ENCODE peak calls at places on chromosomes 5 and 9, in eight cellular contexts. One of them, this sample, is unnamed. For H3K4me1, the result is how much of the 10 kb centered on the place peaks cover.

GRCh38 chr5:65926893-65927292 is 518 bp downstream of the ERBIN start:
- DNase-seq in gastrocnemius medialis: no peak
- DNase-seq in IMR-90: no peak
- DNase-seq in uterus: no peak
- DNase-seq in transverse colon: peak
- DNase-seq in heart left ventricle: peak
- DNase-seq in ovary: no peak
- DNase-seq in adrenal gland: no peak
- DNase-seq in this sample: no peak

GRCh38 chr9:93149361-93149760 is 15.3 kb upstream of the NINJ1 start:
- DNase-seq in gastrocnemius medialis: no peak
- DNase-seq in IMR-90: peak
- DNase-seq in uterus: no peak
- DNase-seq in transverse colon: no peak
- DNase-seq in heart left ventricle: no peak
- DNase-seq in ovary: no peak
- DNase-seq in adrenal gland: no peak
- DNase-seq in this sample: no peak

GRCh38 chr5:139146809-139147742 is 51.1 kb downstream of the SIL1 start:
- DNase-seq in gastrocnemius medialis: no peak
- DNase-seq in IMR-90: no peak
- DNase-seq in uterus: no peak
- DNase-seq in transverse colon: no peak
- DNase-seq in heart left ventricle: no peak
- DNase-seq in ovary: no peak
- DNase-seq in adrenal gland: no peak
- DNase-seq in this sample: no peak

GRCh38 chr5:97840643-97841042 is 657.6 kb upstream of the RIOK2 start:
- DNase-seq in gastrocnemius medialis: no peak
- DNase-seq in IMR-90: peak
- DNase-seq in uterus: no peak
- DNase-seq in transverse colon: no peak
- DNase-seq in heart left ventricle: no peak
- DNase-seq in ovary: no peak
- DNase-seq in adrenal gland: no peak
- DNase-seq in this sample: no peak

GRCh38 chr9:6551126-6551525 is 94.4 kb downstream of the GLDC start:
- DNase-seq in gastrocnemius medialis: no peak
- DNase-seq in IMR-90: no peak
- DNase-seq in uterus: no peak
- DNase-seq in transverse colon: no peak
- DNase-seq in heart left ventricle: no peak
- DNase-seq in ovary: no peak
- DNase-seq in adrenal gland: no peak
- DNase-seq in this sample: no peak

GRCh38 chr5:148902478-148902877 is 76.1 kb downstream of the ADRB2 start:
- DNase-seq in gastrocnemius medialis: no peak
- DNase-seq in IMR-90: no peak
- DNase-seq in uterus: no peak
- DNase-seq in transverse colon: no peak
- DNase-seq in heart left ventricle: no peak
- DNase-seq in ovary: no peak
- DNase-seq in adrenal gland: no peak
- DNase-seq in this sample: no peak

GRCh38 chr5:32232441-32233219 is 58.5 kb upstream of the GOLPH3 start:
- DNase-seq in gastrocnemius medialis: peak
- DNase-seq in IMR-90: peak
- DNase-seq in uterus: peak
- DNase-seq in transverse colon: peak
- DNase-seq in heart left ventricle: peak
- DNase-seq in ovary: peak
- DNase-seq in adrenal gland: peak
- DNase-seq in this sample: peak

GRCh38 chr9:133535285-133535877 is 877 bp downstream of the ADAMTSL2 start:
- DNase-seq in gastrocnemius medialis: no peak
- DNase-seq in IMR-90: no peak
- DNase-seq in uterus: no peak
- DNase-seq in transverse colon: no peak
- DNase-seq in heart left ventricle: no peak
- DNase-seq in ovary: no peak
- DNase-seq in adrenal gland: no peak
- DNase-seq in this sample: no peak

GRCh38 chr9:77783518-77783917 is 135.4 kb upstream of the GNA14 start:
- DNase-seq in gastrocnemius medialis: no peak
- DNase-seq in IMR-90: no peak
- DNase-seq in uterus: no peak
- DNase-seq in transverse colon: no peak
- DNase-seq in heart left ventricle: no peak
- DNase-seq in ovary: no peak
- DNase-seq in adrenal gland: no peak
- DNase-seq in this sample: no peak

GRCh38 chr9:120904061-120904998 is 22.3 kb downstream of the TRAF1 start:
- DNase-seq in gastrocnemius medialis: no peak
- DNase-seq in IMR-90: no peak
- DNase-seq in uterus: no peak
- DNase-seq in transverse colon: peak
- DNase-seq in heart left ventricle: no peak
- DNase-seq in ovary: no peak
- DNase-seq in adrenal gland: no peak
- DNase-seq in this sample: no peak

GRCh38 chr5:19322716-19323485 is 665.1 kb downstream of the CDH18 start:
- DNase-seq in gastrocnemius medialis: no peak
- DNase-seq in IMR-90: no peak
- DNase-seq in uterus: no peak
- DNase-seq in transverse colon: no peak
- DNase-seq in heart left ventricle: no peak
- DNase-seq in ovary: no peak
- DNase-seq in adrenal gland: peak
- DNase-seq in this sample: peak

GRCh38 chr5:128966375-128966774 is 1.1 kb downstream of the SLC27A6 start:
- DNase-seq in gastrocnemius medialis: no peak
- DNase-seq in IMR-90: no peak
- DNase-seq in uterus: no peak
- DNase-seq in transverse colon: no peak
- DNase-seq in heart left ventricle: no peak
- DNase-seq in ovary: no peak
- DNase-seq in adrenal gland: no peak
- DNase-seq in this sample: no peak

GRCh38 chr5:146313027-146313426 is 25.6 kb upstream of the POU4F3 start:
- DNase-seq in gastrocnemius medialis: no peak
- DNase-seq in IMR-90: no peak
- DNase-seq in uterus: no peak
- DNase-seq in transverse colon: no peak
- DNase-seq in heart left ventricle: no peak
- DNase-seq in ovary: no peak
- DNase-seq in adrenal gland: no peak
- DNase-seq in this sample: no peak

GRCh38 chr5:139908749-139909148 is 113.1 kb downstream of the PSD2 start:
- DNase-seq in gastrocnemius medialis: no peak
- DNase-seq in IMR-90: no peak
- DNase-seq in uterus: no peak
- DNase-seq in transverse colon: no peak
- DNase-seq in heart left ventricle: no peak
- DNase-seq in ovary: peak
- DNase-seq in adrenal gland: peak
- DNase-seq in this sample: peak

GRCh38 chr5:147901555-147901954 is 4.8 kb downstream of the C5orf46 start:
- DNase-seq in gastrocnemius medialis: no peak
- DNase-seq in IMR-90: peak
- DNase-seq in uterus: no peak
- DNase-seq in transverse colon: no peak
- DNase-seq in heart left ventricle: no peak
- DNase-seq in ovary: no peak
- DNase-seq in adrenal gland: no peak
- DNase-seq in this sample: no peak

GRCh38 chr9:107789001-107789710 is 299.6 kb upstream of the KLF4 start:
- DNase-seq in gastrocnemius medialis: no peak
- DNase-seq in IMR-90: no peak
- DNase-seq in uterus: no peak
- DNase-seq in transverse colon: peak
- DNase-seq in heart left ventricle: no peak
- DNase-seq in ovary: no peak
- DNase-seq in adrenal gland: no peak
- DNase-seq in this sample: no peak

GRCh38 chr9:136991993-136992818 is at the start of gene PAXX:
- DNase-seq in gastrocnemius medialis: peak
- DNase-seq in IMR-90: peak
- DNase-seq in uterus: peak
- DNase-seq in transverse colon: peak
- DNase-seq in heart left ventricle: peak
- DNase-seq in ovary: peak
- DNase-seq in adrenal gland: peak
- DNase-seq in this sample: peak
- TF ChIP-seq POLR2A in gastrocnemius medialis: peak
- TF ChIP-seq POLR2A in IMR-90: no peak
- TF ChIP-seq POLR2A in uterus: peak
- TF ChIP-seq POLR2A in transverse colon: peak
- TF ChIP-seq POLR2A in heart left ventricle: no peak
- TF ChIP-seq POLR2A in ovary: peak
- TF ChIP-seq POLR2A in adrenal gland: peak
- TF ChIP-seq POLR2A in this sample: peak

GRCh38 chr5:2744485-2744884 is 7.0 kb downstream of the IRX2 start:
- DNase-seq in gastrocnemius medialis: no peak
- DNase-seq in IMR-90: no peak
- DNase-seq in uterus: no peak
- DNase-seq in transverse colon: no peak
- DNase-seq in heart left ventricle: no peak
- DNase-seq in ovary: no peak
- DNase-seq in adrenal gland: no peak
- DNase-seq in this sample: no peak
- H3K4me3 ChIP-seq in gastrocnemius medialis: no peak
- H3K4me3 ChIP-seq in IMR-90: no peak
- H3K4me3 ChIP-seq in uterus: no peak
- H3K4me3 ChIP-seq in transverse colon: no peak
- H3K4me3 ChIP-seq in heart left ventricle: no peak
- H3K4me3 ChIP-seq in ovary: no peak
- H3K4me3 ChIP-seq in adrenal gland: no peak
- H3K4me3 ChIP-seq in this sample: no peak

GRCh38 chr9:129022037-129022436 is 6.1 kb downstream of the SH3GLB2 start:
- DNase-seq in gastrocnemius medialis: no peak
- DNase-seq in IMR-90: no peak
- DNase-seq in uterus: no peak
- DNase-seq in transverse colon: no peak
- DNase-seq in heart left ventricle: no peak
- DNase-seq in ovary: no peak
- DNase-seq in adrenal gland: no peak
- DNase-seq in this sample: no peak

GRCh38 chr9:129023036-129023907 is 4.9 kb downstream of the SH3GLB2 start:
- DNase-seq in gastrocnemius medialis: peak
- DNase-seq in IMR-90: peak
- DNase-seq in uterus: peak
- DNase-seq in transverse colon: no peak
- DNase-seq in heart left ventricle: no peak
- DNase-seq in ovary: peak
- DNase-seq in adrenal gland: peak
- DNase-seq in this sample: peak

GRCh38 chr9:129026442-129027223 is 1.5 kb downstream of the SH3GLB2 start:
- DNase-seq in gastrocnemius medialis: no peak
- DNase-seq in IMR-90: peak
- DNase-seq in uterus: no peak
- DNase-seq in transverse colon: peak
- DNase-seq in heart left ventricle: no peak
- DNase-seq in ovary: no peak
- DNase-seq in adrenal gland: no peak
- DNase-seq in this sample: peak

GRCh38 chr9:129021091-129021490 is 7.0 kb downstream of the SH3GLB2 start:
- DNase-seq in gastrocnemius medialis: no peak
- DNase-seq in IMR-90: no peak
- DNase-seq in uterus: no peak
- DNase-seq in transverse colon: peak
- DNase-seq in heart left ventricle: no peak
- DNase-seq in ovary: no peak
- DNase-seq in adrenal gland: peak
- DNase-seq in this sample: no peak

DNA sequence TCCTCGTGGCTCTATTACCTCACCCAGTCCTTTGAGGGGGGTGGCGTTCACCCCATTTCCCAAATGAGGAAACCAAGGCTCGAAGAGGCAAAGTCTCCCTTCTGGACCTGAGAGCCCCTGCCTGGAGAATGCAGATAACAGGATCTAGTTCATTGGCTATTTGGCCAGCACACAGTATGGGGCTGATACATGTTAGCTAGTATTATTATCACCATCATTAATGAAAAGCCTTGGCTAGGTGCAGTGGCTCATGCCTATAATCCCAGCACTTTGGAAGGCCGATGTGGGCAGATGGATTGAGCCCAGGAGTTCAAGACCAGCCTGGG is 4.3 kb downstream of the SH3GLB2 start:
- DNase-seq in gastrocnemius medialis: no peak
- DNase-seq in IMR-90: no peak
- DNase-seq in uterus: no peak
- DNase-seq in transverse colon: no peak
- DNase-seq in heart left ventricle: no peak
- DNase-seq in ovary: no peak
- DNase-seq in adrenal gland: no peak
- DNase-seq in this sample: no peak
- H3K4me1 ChIP-seq in gastrocnemius medialis: under half
- H3K4me1 ChIP-seq in IMR-90: under half
- H3K4me1 ChIP-seq in uterus: under half
- H3K4me1 ChIP-seq in transverse colon: under half
- H3K4me1 ChIP-seq in heart left ventricle: under half
- H3K4me1 ChIP-seq in ovary: under half
- H3K4me1 ChIP-seq in adrenal gland: under half
- H3K4me1 ChIP-seq in this sample: under half

DNA sequence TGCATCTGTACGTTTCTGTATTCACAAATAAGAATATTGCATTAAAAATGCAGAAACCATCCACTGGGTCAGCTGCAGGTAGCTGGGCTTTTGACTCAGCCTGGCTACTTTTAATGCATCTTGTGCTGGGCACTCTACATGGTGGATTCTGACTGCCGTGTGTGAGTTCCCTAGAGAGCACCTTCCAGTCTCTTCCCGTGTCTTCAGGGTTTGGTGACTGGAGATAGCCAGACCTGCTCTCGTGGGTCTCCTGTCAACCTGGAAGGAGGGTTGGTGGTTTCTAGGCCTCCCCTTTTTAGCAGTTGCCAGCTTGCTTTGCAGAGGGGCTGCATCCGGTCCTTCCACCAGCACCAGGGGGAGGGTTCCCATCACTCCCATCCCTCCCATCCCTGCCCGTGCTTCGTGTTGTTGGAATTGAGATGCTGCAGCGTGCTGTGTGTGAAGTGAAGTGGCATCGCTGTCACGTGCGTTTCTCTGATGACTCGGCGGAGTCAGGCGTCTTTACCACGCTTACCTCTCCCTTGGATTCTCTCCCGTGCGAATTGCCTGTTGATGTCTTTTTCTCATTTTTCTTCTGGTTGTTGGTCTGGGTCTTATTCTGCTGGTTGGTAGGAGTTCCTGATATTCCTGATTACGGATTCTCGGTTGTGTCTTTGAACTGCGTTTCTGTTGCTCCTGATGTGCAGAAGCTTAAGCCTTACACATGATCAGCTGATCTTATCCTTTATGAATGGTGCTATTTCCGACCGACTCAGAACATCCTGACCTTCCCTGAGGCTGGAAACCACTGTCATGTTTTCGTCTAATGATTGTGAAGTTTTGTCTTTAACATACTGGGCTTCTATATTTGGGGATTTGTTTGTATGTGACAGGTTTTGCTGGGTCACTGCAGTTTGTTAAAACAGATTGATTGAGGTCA is 16.9 kb downstream of the FBXW5 start:
- DNase-seq in gastrocnemius medialis: no peak
- DNase-seq in IMR-90: peak
- DNase-seq in uterus: no peak
- DNase-seq in transverse colon: no peak
- DNase-seq in heart left ventricle: no peak
- DNase-seq in ovary: no peak
- DNase-seq in adrenal gland: no peak
- DNase-seq in this sample: no peak
- TF ChIP-seq POLR2A in gastrocnemius medialis: no peak
- TF ChIP-seq POLR2A in IMR-90: no peak
- TF ChIP-seq POLR2A in uterus: no peak
- TF ChIP-seq POLR2A in transverse colon: no peak
- TF ChIP-seq POLR2A in heart left ventricle: no peak
- TF ChIP-seq POLR2A in ovary: no peak
- TF ChIP-seq POLR2A in adrenal gland: no peak
- TF ChIP-seq POLR2A in this sample: no peak